ENCODE peak calls at places on chromosomes 6 and 20, in six cellular contexts. J, F, V, A, T and M are unnamed samples.

GRCh38 chr6:113513086-113513485 is 344.1 kb upstream of the MARCKS start:
- DNase-seq in J (no peak), F (no peak), V (no peak), A (no peak), T (no peak), M (no peak)

GRCh38 chr6:52546678-52547077 is 30.2 kb downstream of the TRAM2 start:
- DNase-seq in J (no peak), F (no peak), V (no peak), A (no peak), T (peak), M (no peak)

GRCh38 chr20:3744806-3745685 is 12.6 kb downstream of the HSPA12B start:
- DNase-seq in J (peak), F (no peak), V (peak), A (peak), T (peak), M (peak)

GRCh38 chr20:23477223-23477622 is 13.7 kb upstream of the CST8 start:
- DNase-seq in J (no peak), F (no peak), V (no peak), A (no peak), T (no peak), M (no peak)

GRCh38 chr6:100283288-100283687 is 181.4 kb downstream of the SIM1 start:
- DNase-seq in J (peak), F (no peak), V (peak), A (no peak), T (no peak), M (peak)

GRCh38 chr20:40506567-40506966 is 182.5 kb downstream of the MAFB start:
- DNase-seq in J (peak), F (peak), V (peak), A (no peak), T (no peak), M (peak)

GRCh38 chr6:72857791-72858190 is 235.9 kb downstream of the KCNQ5 start:
- DNase-seq in J (peak), F (no peak), V (peak), A (no peak), T (no peak), M (peak)

GRCh38 chr6:96110878-96111277 is 95.1 kb downstream of the FUT9 start:
- DNase-seq in J (no peak), F (no peak), V (no peak), A (no peak), T (no peak), M (no peak)

GRCh38 chr6:72271531-72271930 is 350.3 kb upstream of the KCNQ5 start:
- DNase-seq in J (no peak), F (no peak), V (no peak), A (no peak), T (no peak), M (no peak)

GRCh38 chr6:36519352-36519751 is 27.9 kb downstream of the STK38 start:
- DNase-seq in J (no peak), F (no peak), V (no peak), A (no peak), T (no peak), M (no peak)

GRCh38 chr20:47605673-47606413 is 104.2 kb downstream of the NCOA3 start:
- DNase-seq in J (no peak), F (no peak), V (no peak), A (no peak), T (no peak), M (no peak)

GRCh38 chr6:85354761-85355618 is 94.9 kb upstream of the NT5E start:
- DNase-seq in J (peak), F (peak), V (peak), A (peak), T (peak), M (peak)

GRCh38 chr6:112877134-112878100 is 530.3 kb downstream of the RFPL4B start:
- DNase-seq in J (peak), F (peak), V (peak), A (no peak), T (no peak), M (peak)

GRCh38 chr6:52900536-52900935 is 9.0 kb downstream of the GSTA3 start:
- DNase-seq in J (no peak), F (no peak), V (no peak), A (no peak), T (no peak), M (peak)

GRCh38 chr20:38873050-38873581 is 53.1 kb upstream of the FAM83D start:
- DNase-seq in J (no peak), F (no peak), V (no peak), A (peak), T (peak), M (no peak)